ENCODE peak calls at places on chromosome 10, in four cellular contexts. One of them, this sample, is unnamed.

GRCh38 chr10:31939797-31940708 is 11.4 kb upstream of the ARHGAP12 start:
- DNase-seq in lower leg skin: no peak
- DNase-seq in left ventricle myocardium inferior: no peak
- DNase-seq in GM12865: no peak
- DNase-seq in this sample: no peak

GRCh38 chr10:35464805-35465456 is 128.6 kb downstream of the CCNY start:
- DNase-seq in GM12865: no peak
- DNase-seq in lower leg skin: no peak
- DNase-seq in left ventricle myocardium inferior: no peak
- DNase-seq in this sample: no peak

GRCh38 chr10:133280391-133281059 is 3.9 kb upstream of the ADAM8 start:
- DNase-seq in lower leg skin: no peak
- DNase-seq in GM12865: no peak
- DNase-seq in left ventricle myocardium inferior: no peak
- DNase-seq in this sample: no peak

GRCh38 chr10:122363722-122364463 is 10.6 kb upstream of the PLEKHA1 start:
- DNase-seq in GM12865: no peak
- DNase-seq in lower leg skin: no peak
- DNase-seq in left ventricle myocardium inferior: no peak
- DNase-seq in this sample: peak; percentile 60

GRCh38 chr10:90587081-90587491 is 270.8 kb downstream of the HTR7 start:
- DNase-seq in GM12865: no peak
- DNase-seq in lower leg skin: no peak
- DNase-seq in left ventricle myocardium inferior: no peak
- DNase-seq in this sample: no peak

GRCh38 chr10:121243003-121243898 is 355.0 kb downstream of the FGFR2 start:
- DNase-seq in lower leg skin: no peak
- DNase-seq in GM12865: no peak
- DNase-seq in left ventricle myocardium inferior: no peak
- DNase-seq in this sample: no peak

GRCh38 chr10:22086730-22087364 is 83.3 kb upstream of the DNAJC1 start:
- DNase-seq in lower leg skin: peak; percentile 70
- DNase-seq in left ventricle myocardium inferior: peak; percentile 90
- DNase-seq in GM12865: no peak
- DNase-seq in this sample: no peak

GRCh38 chr10:98312349-98312748 is 44.4 kb upstream of the LOXL4 start:
- DNase-seq in left ventricle myocardium inferior: no peak
- DNase-seq in lower leg skin: no peak
- DNase-seq in GM12865: no peak
- DNase-seq in this sample: no peak

GRCh38 chr10:23047201-23048050 is 48.0 kb upstream of the MSRB2 start:
- DNase-seq in GM12865: no peak
- DNase-seq in lower leg skin: no peak
- DNase-seq in left ventricle myocardium inferior: no peak
- DNase-seq in this sample: peak; percentile 49

GRCh38 chr10:88254091-88254490 is 329.0 kb downstream of the RNLS start:
- DNase-seq in GM12865: peak; percentile 45
- DNase-seq in left ventricle myocardium inferior: no peak
- DNase-seq in lower leg skin: no peak
- DNase-seq in this sample: no peak

GRCh38 chr10:115981056-115981455 is 291.9 kb downstream of the GFRA1 start:
- DNase-seq in left ventricle myocardium inferior: no peak
- DNase-seq in GM12865: no peak
- DNase-seq in lower leg skin: no peak
- DNase-seq in this sample: no peak

GRCh38 chr10:77737608-77738007 is 100.0 kb upstream of the KCNMA1 start:
- DNase-seq in lower leg skin: no peak
- DNase-seq in GM12865: no peak
- DNase-seq in left ventricle myocardium inferior: no peak
- DNase-seq in this sample: no peak

DNA sequence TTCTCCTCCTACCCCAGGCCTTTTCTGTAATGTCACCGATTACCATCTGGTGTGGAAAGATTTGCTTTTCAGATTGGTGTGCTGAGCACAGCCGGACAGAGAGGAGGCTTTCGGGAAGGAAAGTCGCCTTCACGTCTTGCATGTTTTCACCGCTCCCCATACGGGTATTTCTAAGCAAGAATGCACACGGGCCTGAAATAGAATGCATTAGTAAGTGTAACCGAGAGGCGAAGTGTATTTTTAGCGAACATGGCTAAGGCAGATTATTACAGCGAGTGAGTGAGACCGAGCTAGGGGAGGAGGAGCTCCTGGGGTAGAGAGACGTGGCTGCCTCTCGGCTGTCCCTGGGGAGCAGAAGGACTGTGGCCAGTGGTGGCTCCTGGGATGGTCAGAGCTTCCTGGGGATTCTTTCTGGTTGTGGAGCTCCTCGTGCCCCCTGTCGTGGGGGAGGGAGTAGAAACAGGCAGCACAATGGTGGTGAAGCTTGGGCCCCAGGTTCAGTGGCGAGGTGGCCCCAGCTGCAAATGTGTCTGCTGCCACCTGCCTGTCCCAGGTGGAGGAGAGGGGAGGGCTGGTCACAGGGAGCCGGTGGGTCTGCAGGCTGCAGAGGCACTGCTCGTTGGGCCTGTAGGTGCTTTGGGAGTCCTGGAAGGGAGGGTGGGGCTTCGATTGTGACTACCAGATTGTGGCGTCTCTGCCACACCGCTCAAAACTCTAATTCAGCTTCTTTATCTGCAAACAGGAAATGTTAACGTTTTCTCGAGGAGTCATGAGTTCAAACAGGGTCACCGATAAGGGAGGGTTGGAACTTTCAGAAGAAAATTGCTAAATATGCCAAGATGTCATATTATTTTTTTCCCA is 135.8 kb downstream of the CAMK1D start:
- DNase-seq in lower leg skin: no peak
- DNase-seq in GM12865: peak; percentile 91
- DNase-seq in left ventricle myocardium inferior: peak; percentile 32
- DNase-seq in this sample: no peak
- TF ChIP-seq CTCF in lower leg skin: no peak
- TF ChIP-seq CTCF in GM12865: peak; percentile 61
- TF ChIP-seq CTCF in left ventricle myocardium inferior: peak; percentile 22
- TF ChIP-seq CTCF in this sample: no peak

GRCh38 chr10:126456632-126457031 is 68.4 kb upstream of the ADAM12 start:
- DNase-seq in left ventricle myocardium inferior: no peak
- DNase-seq in GM12865: no peak
- DNase-seq in lower leg skin: no peak
- DNase-seq in this sample: peak; percentile 53

GRCh38 chr10:126461289-126461688 is 73.0 kb upstream of the ADAM12 start:
- DNase-seq in GM12865: no peak
- DNase-seq in left ventricle myocardium inferior: no peak
- DNase-seq in lower leg skin: no peak
- DNase-seq in this sample: peak; percentile 53

GRCh38 chr10:126459878-126460481 is 71.7 kb upstream of the ADAM12 start:
- DNase-seq in left ventricle myocardium inferior: no peak
- DNase-seq in lower leg skin: no peak
- DNase-seq in GM12865: no peak
- DNase-seq in this sample: peak; percentile 81

GRCh38 chr10:126458453-126458852 is 70.2 kb upstream of the ADAM12 start:
- DNase-seq in GM12865: no peak
- DNase-seq in lower leg skin: no peak
- DNase-seq in left ventricle myocardium inferior: no peak
- DNase-seq in this sample: peak; percentile 53

DNA sequence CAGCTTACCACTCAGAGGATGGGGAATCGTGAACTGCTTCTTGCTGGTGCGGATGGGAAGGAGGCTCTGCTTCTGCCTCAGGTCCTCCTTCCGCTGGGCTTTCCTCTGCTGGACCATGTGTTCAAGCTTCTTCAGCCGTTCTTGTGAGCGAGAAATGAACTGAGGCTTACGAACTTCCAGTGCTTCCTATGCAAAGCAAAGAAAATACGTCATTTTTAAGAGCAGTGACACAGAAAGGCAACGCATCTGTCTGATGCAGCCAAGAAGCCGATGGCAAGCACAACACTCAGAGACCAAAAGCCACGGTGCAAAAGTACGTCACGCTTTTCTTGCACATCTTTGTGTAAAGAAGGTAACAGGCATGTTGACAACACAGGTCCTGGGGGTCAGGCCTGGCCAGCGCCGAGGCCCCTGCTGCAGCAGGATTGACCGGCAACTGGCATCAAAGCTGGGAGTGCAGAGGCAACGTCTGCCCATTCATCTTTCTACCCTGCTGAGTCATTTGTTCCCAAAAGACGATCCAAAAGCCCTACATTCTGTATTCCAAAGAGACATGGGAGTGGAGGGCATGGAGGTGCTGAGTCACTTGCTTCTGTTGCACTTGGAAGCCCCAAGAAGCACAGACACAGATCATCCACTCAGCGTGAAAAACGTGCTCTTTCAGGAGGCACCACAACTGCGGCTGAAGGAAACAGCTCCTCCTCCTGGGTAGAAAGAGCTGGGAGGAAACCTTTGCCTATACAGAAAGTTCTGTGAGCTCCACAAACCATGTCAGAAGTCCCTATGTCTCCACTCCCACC is 71.0 kb upstream of the ADAM12 start:
- DNase-seq in GM12865: no peak
- DNase-seq in left ventricle myocardium inferior: no peak
- DNase-seq in lower leg skin: no peak
- DNase-seq in this sample: peak; percentile 75
- TF ChIP-seq CTCF in GM12865: no peak
- TF ChIP-seq CTCF in left ventricle myocardium inferior: no peak
- TF ChIP-seq CTCF in lower leg skin: no peak
- TF ChIP-seq CTCF in this sample: peak; percentile 9

GRCh38 chr10:129231821-129232220 is 235.2 kb upstream of the MGMT start:
- DNase-seq in left ventricle myocardium inferior: no peak
- DNase-seq in GM12865: no peak
- DNase-seq in lower leg skin: no peak
- DNase-seq in this sample: no peak
- TF ChIP-seq CTCF in left ventricle myocardium inferior: no peak
- TF ChIP-seq CTCF in GM12865: no peak
- TF ChIP-seq CTCF in lower leg skin: no peak
- TF ChIP-seq CTCF in this sample: no peak

DNA sequence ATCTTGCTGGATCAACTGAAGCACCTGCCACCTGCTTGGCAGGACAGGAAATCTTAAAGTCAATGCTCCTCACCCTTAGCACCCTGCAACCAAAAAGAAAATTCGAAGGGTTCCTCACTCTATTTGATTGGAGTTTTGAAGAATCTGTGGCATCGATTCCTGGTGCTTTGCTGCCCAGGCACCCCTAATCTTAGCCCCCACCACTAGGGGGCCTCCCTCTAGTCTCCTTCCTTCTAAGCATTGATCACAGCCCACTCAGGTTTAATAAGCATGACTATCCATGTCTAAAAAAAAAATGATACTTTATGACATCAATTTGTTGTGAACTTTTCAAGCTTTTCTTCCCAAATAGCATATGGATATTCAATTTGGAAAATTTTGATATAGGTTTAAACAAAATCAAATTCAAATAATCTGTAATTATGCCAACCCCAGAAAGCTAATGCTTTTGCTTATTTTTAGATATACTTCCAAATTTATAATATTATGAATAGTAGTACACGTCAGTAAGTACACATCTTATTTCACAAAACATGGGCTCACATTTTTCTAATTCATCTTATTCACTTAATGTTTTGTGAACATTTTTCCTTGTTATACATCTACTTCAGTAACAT is 45.3 kb downstream of the NRG3 start:
- DNase-seq in left ventricle myocardium inferior: no peak
- DNase-seq in GM12865: peak; percentile 9
- DNase-seq in lower leg skin: no peak
- DNase-seq in this sample: no peak
- TF ChIP-seq CTCF in left ventricle myocardium inferior: peak; percentile 12
- TF ChIP-seq CTCF in GM12865: peak; percentile 65
- TF ChIP-seq CTCF in lower leg skin: no peak
- TF ChIP-seq CTCF in this sample: no peak

GRCh38 chr10:130816116-130816901 is 495.2 kb downstream of the TCERG1L start:
- DNase-seq in GM12865: no peak
- DNase-seq in left ventricle myocardium inferior: no peak
- DNase-seq in lower leg skin: no peak
- DNase-seq in this sample: peak; percentile 70
- TF ChIP-seq CTCF in GM12865: no peak
- TF ChIP-seq CTCF in left ventricle myocardium inferior: no peak
- TF ChIP-seq CTCF in lower leg skin: no peak
- TF ChIP-seq CTCF in this sample: no peak

GRCh38 chr10:43702213-43702935 is 53.7 kb upstream of the ZNF32 start:
- DNase-seq in GM12865: no peak
- DNase-seq in lower leg skin: no peak
- DNase-seq in left ventricle myocardium inferior: no peak
- DNase-seq in this sample: no peak
- TF ChIP-seq CTCF in GM12865: no peak
- TF ChIP-seq CTCF in lower leg skin: no peak
- TF ChIP-seq CTCF in left ventricle myocardium inferior: no peak
- TF ChIP-seq CTCF in this sample: no peak